ENCODE peak calls at places on chromosomes 13 and 19, in six cellular contexts. Q, J, G, B, T and O are unnamed samples. For H3K4me1, the result is how much of the 10 kb centered on the place peaks cover.

GRCh38 chr13:42906257-42906656 is 85.8 kb downstream of the EPSTI1 start:
- DNase-seq in B (no peak), G (no peak), T (no peak), Q (no peak), J (no peak), O (no peak)

GRCh38 chr13:70310720-70311119 is 202.5 kb upstream of the KLHL1 start:
- DNase-seq in G (peak), B (no peak), J (peak), T (no peak), Q (peak), O (no peak)

GRCh38 chr13:23159205-23159586 is 21.6 kb upstream of the SGCG start:
- DNase-seq in Q (no peak), T (no peak), J (peak), G (peak), B (peak), O (peak)

GRCh38 chr19:33868821-33869412 is 72.2 kb downstream of the KCTD15 start:
- DNase-seq in B (no peak), G (peak), T (no peak), J (no peak), Q (no peak), O (no peak)

GRCh38 chr13:40236566-40237168 is 429.8 kb downstream of the FOXO1 start:
- DNase-seq in Q (no peak), J (no peak), T (no peak), B (no peak), G (peak), O (peak)

GRCh38 chr19:19448238-19448544 is 42.7 kb downstream of the GATAD2A start:
- DNase-seq in B (no peak), G (no peak), J (no peak), Q (peak), T (no peak), O (no peak)

GRCh38 chr19:49664171-49665070 is 1.2 kb downstream of the IRF3 start:
- DNase-seq in T (peak), G (peak), B (peak), Q (peak), J (peak), O (peak)

GRCh38 chr19:18763674-18764590 is 27.2 kb downstream of the COMP start:
- DNase-seq in J (peak), T (no peak), Q (no peak), B (no peak), G (no peak), O (peak)

GRCh38 chr19:709965-710714 is 1.4 kb downstream of the PALM start:
- DNase-seq in B (no peak), T (no peak), G (peak), Q (no peak), J (no peak), O (peak)

GRCh38 chr19:49431330-49431749 is 6.2 kb downstream of the GFY start:
- DNase-seq in G (no peak), T (no peak), B (no peak), Q (no peak), J (no peak), O (no peak)

GRCh38 chr13:82358284-82358683 is 1524.0 kb downstream of the SLITRK1 start:
- DNase-seq in T (no peak), G (no peak), B (no peak), J (peak), Q (no peak), O (no peak)

GRCh38 chr19:29260477-29261317 is 47.7 kb upstream of the UQCRFS1 start:
- DNase-seq in B (no peak), T (no peak), J (no peak), G (peak), Q (no peak), O (no peak)

DNA sequence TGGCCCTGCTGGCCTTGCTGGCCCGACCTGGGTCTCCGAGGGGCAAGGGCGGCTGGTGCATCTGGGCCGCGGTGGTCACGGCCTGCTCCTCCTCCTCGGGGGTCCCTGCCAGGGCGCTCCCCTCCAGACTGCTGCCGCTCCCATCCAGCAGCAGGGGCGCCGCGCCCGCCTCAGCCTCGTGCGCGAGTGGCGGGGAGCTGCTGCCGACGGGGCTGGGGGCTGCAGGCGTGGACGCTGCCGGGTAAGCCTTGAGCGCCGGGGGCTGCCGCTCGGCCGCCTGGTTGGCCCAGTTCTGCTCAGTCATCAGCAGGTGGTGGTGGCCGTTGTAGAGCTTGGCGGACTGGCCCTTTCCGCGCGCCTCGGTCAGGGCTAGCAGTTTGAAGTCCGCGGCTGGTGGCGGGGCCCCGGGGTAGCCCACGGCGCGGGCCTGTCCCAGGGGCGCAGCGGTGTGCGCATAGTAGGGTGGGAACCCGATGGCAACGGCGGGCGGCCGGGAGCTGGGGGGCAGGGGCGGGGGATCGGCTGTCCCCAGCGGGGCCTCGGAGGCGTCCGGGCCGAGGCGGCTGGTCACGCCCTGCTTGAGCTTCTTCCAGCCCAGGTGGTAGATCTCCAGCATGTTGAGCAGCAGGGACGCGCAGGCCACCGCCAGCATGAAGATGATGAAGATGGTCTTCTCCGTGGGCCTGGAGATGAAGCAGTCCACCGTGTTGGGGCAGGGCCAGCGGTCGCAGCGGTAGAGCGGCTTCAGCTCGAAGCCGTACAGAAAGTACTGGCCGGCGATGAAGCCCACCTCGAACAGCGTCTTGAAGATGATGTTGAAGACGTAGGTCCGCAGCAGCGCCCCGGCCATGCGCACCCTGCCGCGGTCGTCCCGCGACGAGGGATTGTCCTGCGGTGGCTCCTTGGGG is 18.6 kb downstream of the GJA3 start:
- DNase-seq in T (peak), J (no peak), Q (no peak), G (no peak), B (no peak), O (no peak)
- H3K4me3 ChIP-seq in T (no peak), J (no peak), Q (no peak), G (peak), B (no peak), O (peak)

DNA sequence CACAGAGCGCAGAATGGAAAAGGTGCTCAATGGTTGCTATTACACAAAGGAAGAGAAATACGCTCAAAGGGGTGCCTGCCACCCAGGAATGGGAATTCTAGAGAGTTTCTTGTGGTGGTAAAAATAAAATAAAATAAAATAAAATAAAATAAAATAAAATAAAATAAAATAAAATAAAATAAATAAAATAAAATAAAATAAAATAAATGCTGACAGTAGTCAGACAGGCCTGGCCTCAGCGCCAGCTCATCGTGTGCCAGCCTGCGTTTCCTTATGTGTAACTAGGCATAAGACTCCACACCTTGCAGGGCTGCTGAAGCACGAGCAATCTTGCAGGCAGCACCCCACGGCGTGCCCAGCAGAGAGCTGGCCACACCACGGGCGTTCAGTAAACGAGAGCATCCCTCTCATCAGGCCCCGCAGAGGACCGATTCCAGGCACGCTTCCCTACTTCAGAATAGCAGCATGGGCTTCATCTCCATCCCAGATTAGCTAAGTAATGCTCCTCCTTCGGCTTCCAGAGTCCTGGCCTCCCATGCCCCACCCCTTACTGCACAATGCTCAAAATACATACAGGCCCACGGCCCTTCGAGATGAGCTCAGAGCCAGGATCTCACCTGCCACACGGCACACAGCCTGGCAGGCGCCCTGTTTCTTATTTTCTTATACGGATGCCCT is 5.6 kb downstream of the NAPA start:
- DNase-seq in J (no peak), T (peak), Q (no peak), G (no peak), B (no peak), O (no peak)
- H3K4me1 ChIP-seq in J (under half), T (half or more), Q (half or more), G (half or more), B (under half), O (half or more)

DNA sequence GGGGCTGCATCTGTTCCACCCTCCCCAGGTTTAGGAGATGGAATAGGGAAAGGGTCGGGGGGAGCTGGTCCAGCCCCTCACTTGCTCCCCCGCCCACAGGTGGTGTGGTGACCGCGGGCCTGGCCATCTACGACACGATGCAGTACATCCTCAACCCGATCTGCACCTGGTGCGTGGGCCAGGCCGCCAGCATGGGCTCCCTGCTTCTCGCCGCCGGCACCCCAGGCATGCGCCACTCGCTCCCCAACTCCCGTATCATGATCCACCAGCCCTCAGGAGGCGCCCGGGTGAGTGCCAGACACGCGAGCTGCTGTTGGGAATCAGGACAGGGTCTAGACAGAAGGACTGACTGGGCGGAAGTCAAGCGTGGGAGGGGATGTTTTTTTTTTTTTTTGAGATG is 3.0 kb downstream of the CLPP start:
- DNase-seq in B (no peak), T (no peak), J (no peak), Q (no peak), G (no peak), O (no peak)
- H3K27ac ChIP-seq in B (no peak), T (no peak), J (no peak), Q (no peak), G (no peak), O (no peak)

GRCh38 chr19:39133431-39134270 is 8.1 kb downstream of the PAK4 start:
- DNase-seq in T (peak), J (no peak), G (peak), Q (peak), B (no peak), O (no peak)

GRCh38 chr19:39135701-39136100 is 10.1 kb downstream of the PAK4 start:
- DNase-seq in B (no peak), G (no peak), Q (no peak), T (peak), J (no peak), O (no peak)

GRCh38 chr19:39131255-39131755 is 5.7 kb downstream of the PAK4 start:
- DNase-seq in B (no peak), G (no peak), J (no peak), T (no peak), Q (no peak), O (peak)

GRCh38 chr19:39130337-39131254 is 5.0 kb downstream of the PAK4 start:
- DNase-seq in J (no peak), G (no peak), B (no peak), Q (no peak), T (no peak), O (no peak)

GRCh38 chr19:39132344-39132969 is 6.9 kb downstream of the PAK4 start:
- DNase-seq in G (no peak), T (peak), Q (no peak), B (no peak), J (no peak), O (no peak)
- H3K4me3 ChIP-seq in G (no peak), T (no peak), Q (no peak), B (no peak), J (no peak), O (no peak)

DNA sequence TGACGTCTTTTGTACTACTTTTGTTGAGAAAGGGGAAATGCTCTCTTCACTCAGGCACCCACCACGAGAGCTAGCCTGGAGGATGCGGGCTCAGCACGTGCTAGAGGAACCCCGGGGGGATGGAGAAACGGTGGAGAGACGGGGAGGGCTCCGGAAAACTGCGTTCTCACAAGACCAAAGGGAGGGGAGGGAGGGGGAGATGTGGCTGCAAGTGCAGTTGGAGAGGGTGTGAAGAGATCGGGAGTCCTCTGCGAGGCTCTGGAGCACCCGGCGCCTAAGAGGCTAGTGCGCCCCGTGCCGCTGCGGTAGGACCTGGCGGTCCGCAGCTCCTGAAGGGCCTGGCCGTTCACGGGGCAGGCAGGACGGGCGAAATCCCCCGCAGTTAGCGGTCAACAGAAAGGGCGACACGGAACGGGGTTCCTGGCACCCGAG is 43.4 kb upstream of the XPO4 start:
- DNase-seq in J (no peak), T (peak), Q (no peak), G (no peak), B (no peak), O (no peak)
- H3K4me1 ChIP-seq in J (under half), T (under half), Q (under half), G (under half), B (under half), O (under half)

GRCh38 chr19:51690359-51691121 is 2.6 kb upstream of the SPACA6 start:
- DNase-seq in Q (no peak), J (peak), T (peak), B (peak), G (peak), O (peak)
- H3K27ac ChIP-seq in Q (peak), J (peak), T (peak), B (peak), G (peak), O (peak)